ENCODE peak calls at places on chromosomes 16 and 17, in ten cellular contexts. L, O, M, I, J, G, D, Z, Y and N are unnamed samples.

GRCh38 chr17:17376362-17376761 is 73.2 kb downstream of the NT5M start:
- DNase-seq in L (peak), O (no peak), M (no peak), I (peak), J (no peak), G (no peak), D (no peak), Z (peak), Y (no peak), N (no peak)

GRCh38 chr17:42304187-42305030 is 16.1 kb downstream of the STAT5A start:
- DNase-seq in L (no peak), O (no peak), M (no peak), I (no peak), J (no peak), G (no peak), D (no peak), Z (no peak), Y (no peak), N (no peak)

GRCh38 chr17:2889256-2889655 is 93.0 kb downstream of the RAP1GAP2 start:
- DNase-seq in L (no peak), O (no peak), M (no peak), I (no peak), J (no peak), G (no peak), D (no peak), Z (no peak), Y (no peak), N (no peak)

GRCh38 chr16:50430076-50430475 is 61.3 kb upstream of the BRD7 start:
- DNase-seq in L (no peak), O (no peak), M (no peak), I (no peak), J (no peak), G (no peak), D (no peak), Z (no peak), Y (no peak), N (no peak)

GRCh38 chr16:15925631-15926030 is 23.8 kb upstream of the ABCC1 start:
- DNase-seq in L (no peak), O (no peak), M (no peak), I (no peak), J (no peak), G (no peak), D (no peak), Z (no peak), Y (no peak), N (no peak)

GRCh38 chr16:12688972-12689850 is 114.5 kb downstream of the CPPED1 start:
- DNase-seq in L (no peak), O (no peak), M (no peak), I (no peak), J (no peak), G (no peak), D (no peak), Z (no peak), Y (no peak), N (no peak)

GRCh38 chr17:63751806-63752205 is 10.2 kb upstream of the STRADA start:
- DNase-seq in L (peak), O (no peak), M (no peak), I (no peak), J (no peak), G (no peak), D (no peak), Z (no peak), Y (no peak), N (no peak)

GRCh38 chr17:10135539-10136257 is 62.7 kb downstream of the GAS7 start:
- DNase-seq in L (peak), O (no peak), M (no peak), I (no peak), J (peak), G (no peak), D (no peak), Z (peak), Y (no peak), N (no peak)

GRCh38 chr17:2177235-2177811 is 122.4 kb downstream of the HIC1 start:
- DNase-seq in L (no peak), O (no peak), M (no peak), I (no peak), J (no peak), G (no peak), D (no peak), Z (no peak), Y (peak), N (no peak)

DNA sequence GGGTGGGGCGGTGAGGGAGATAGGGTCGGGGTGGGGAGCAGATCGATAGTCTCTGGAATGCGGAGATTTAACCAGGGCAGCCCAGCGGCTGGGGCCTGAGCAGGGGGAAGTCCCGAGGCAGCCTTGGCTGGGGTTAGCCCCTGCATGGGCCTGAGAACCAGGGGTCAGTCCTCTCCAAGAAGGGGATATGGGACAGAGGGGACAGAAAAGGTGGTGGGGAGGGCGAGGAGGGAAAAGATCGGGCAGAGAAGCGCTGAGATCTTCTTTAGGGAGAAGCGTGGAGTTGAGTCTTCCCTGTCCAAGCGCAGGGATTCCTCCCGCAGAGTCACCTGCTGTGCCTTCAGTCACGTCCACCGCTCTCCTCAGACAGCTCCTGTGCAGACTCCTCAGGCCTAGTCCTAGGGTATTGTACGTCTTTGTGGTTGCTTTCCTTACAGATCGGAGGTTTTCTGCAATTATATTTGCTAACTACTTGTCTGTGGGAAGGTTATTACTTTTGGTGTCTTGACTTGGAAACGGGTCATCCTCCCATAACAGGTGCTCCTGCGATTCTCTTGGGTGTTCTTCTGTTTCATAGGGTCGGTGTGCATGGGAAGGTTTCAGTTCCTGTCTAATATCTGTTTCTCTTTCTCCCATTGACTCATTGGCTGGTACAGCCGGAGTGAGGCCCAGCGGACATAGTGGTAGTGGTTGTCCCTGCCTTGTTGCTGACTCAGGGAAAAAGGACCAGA is 952 bp downstream of the CD300A start:
- DNase-seq in L (no peak), O (no peak), M (no peak), I (no peak), J (no peak), G (no peak), D (no peak), Z (peak), Y (no peak), N (no peak)
- H3K4me3 ChIP-seq in L (no peak), O (peak), M (peak), I (no peak), J (no peak), G (peak), D (peak), Z (peak), Y (no peak), N (peak)

DNA sequence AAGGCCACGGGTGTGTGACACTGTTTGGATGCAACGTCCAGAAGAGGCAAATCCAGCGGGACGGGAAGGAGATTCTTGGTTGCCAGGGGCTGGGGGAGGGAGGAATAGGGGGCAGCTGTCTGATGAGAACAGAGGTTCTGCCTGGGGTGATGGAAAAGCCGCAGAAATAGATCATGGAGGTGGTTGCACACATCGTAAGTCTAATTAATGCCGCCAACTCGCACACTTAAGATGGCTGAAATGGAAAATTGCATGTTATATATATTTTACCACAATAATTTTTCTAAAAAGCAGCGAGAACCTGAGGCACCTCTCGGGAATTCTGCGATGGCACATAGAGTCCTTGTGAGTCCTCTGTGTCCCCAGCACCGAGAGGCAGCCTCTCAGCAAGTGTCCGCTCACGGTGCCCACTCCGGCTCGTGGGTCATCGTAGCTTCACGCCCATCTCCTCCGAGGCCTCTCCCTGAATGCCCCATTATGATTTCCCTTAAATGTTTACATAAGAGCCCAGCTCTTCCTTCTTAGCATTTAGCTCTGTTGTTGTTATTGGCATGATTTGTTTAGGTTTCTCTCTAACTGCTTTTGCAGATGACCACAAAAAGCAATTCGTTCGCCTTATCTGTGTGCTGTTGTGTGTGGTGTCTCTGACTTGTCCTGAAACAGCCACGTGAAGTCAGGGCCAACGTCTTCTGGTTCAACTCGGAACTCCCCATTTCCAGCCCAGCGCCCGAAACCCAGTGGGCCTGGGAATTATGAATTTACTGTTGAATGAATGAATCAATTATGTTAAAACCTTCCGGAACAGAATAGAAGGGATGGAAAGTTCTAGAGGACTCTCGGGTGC is 7.7 kb downstream of the WFDC1 start:
- DNase-seq in L (no peak), O (no peak), M (peak), I (no peak), J (no peak), G (no peak), D (no peak), Z (no peak), Y (no peak), N (no peak)
- H3K4me3 ChIP-seq in L (no peak), O (no peak), M (peak), I (no peak), J (no peak), G (no peak), D (peak), Z (no peak), Y (no peak), N (no peak)

GRCh38 chr16:75074920-75075687 is 41.5 kb downstream of the LDHD start:
- DNase-seq in L (peak), O (no peak), M (no peak), I (no peak), J (no peak), G (no peak), D (no peak), Z (peak), Y (no peak), N (no peak)

GRCh38 chr16:75078886-75079285 is 37.7 kb downstream of the LDHD start:
- DNase-seq in L (no peak), O (no peak), M (no peak), I (no peak), J (no peak), G (no peak), D (no peak), Z (no peak), Y (no peak), N (no peak)

GRCh38 chr16:75074415-75074793 is 42.2 kb downstream of the LDHD start:
- DNase-seq in L (no peak), O (no peak), M (no peak), I (no peak), J (no peak), G (no peak), D (no peak), Z (no peak), Y (no peak), N (no peak)

GRCh38 chr16:75073551-75074414 is 42.8 kb downstream of the LDHD start:
- DNase-seq in L (peak), O (no peak), M (no peak), I (no peak), J (no peak), G (no peak), D (no peak), Z (no peak), Y (no peak), N (no peak)

GRCh38 chr16:75075688-75076268 is 40.8 kb downstream of the LDHD start:
- DNase-seq in L (no peak), O (no peak), M (no peak), I (no peak), J (no peak), G (no peak), D (no peak), Z (no peak), Y (no peak), N (no peak)
- H3K4me3 ChIP-seq in L (no peak), O (no peak), M (no peak), I (no peak), J (no peak), G (no peak), D (no peak), Z (no peak), Y (no peak), N (no peak)

GRCh38 chr16:56671706-56672105 is 2.1 kb downstream of the MT1H start:
- DNase-seq in L (no peak), O (no peak), M (no peak), I (no peak), J (no peak), G (no peak), D (no peak), Z (no peak), Y (no peak), N (no peak)

GRCh38 chr16:56669840-56670639 is 426 bp downstream of the MT1H start:
- DNase-seq in L (no peak), O (peak), M (no peak), I (no peak), J (no peak), G (no peak), D (no peak), Z (no peak), Y (no peak), N (no peak)

GRCh38 chr16:56667581-56668571 is at the start of gene MT1G:
- DNase-seq in L (peak), O (peak), M (peak), I (no peak), J (no peak), G (no peak), D (peak), Z (peak), Y (no peak), N (no peak)

GRCh38 chr16:56670640-56670934 is 973 bp downstream of the MT1H start:
- DNase-seq in L (no peak), O (no peak), M (no peak), I (no peak), J (no peak), G (no peak), D (no peak), Z (no peak), Y (no peak), N (no peak)

DNA sequence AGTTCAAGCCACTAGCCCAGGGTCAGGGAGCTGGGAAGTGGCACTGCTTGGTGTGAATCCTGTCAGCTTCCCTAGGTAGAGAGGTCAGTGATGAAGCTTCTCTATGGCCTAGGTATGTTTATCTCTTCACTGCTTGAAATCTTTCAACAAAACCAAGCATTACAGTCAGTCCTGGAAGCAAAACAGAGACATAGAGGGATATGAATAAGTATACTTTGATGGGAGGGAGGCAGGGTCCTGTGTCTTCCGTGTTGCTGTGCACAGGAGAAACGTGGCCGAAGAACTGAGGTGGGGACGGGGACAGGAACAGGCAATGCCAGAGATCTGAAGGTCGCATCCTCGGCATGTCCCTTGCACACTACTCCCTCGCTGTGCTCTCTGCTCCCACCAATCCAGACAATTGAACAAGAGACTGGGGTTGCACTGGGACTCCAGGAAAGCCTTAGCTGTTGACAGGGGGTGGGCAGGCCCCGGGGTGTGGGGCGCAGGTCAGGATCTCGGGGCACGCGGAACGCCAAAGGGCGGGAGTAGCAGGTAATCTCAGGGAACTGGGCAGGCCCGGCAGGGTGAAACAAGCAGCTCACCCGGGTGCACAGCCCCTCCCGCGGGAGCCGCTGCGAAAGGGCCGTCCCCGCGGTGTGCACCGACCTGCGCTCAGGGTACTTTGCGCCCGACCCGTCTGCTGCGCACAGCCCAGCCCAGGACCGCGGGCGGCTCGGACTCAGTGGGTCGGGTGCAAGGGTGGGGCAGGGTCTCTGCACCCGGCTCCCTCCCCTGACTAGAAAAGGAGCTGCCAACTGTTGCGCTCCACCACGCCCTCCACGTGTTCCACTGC is at the start of gene MT1H:
- DNase-seq in L (no peak), O (peak), M (no peak), I (no peak), J (no peak), G (no peak), D (no peak), Z (no peak), Y (no peak), N (no peak)
- H3K4me3 ChIP-seq in L (no peak), O (peak), M (no peak), I (no peak), J (no peak), G (peak), D (peak), Z (no peak), Y (no peak), N (no peak)

DNA sequence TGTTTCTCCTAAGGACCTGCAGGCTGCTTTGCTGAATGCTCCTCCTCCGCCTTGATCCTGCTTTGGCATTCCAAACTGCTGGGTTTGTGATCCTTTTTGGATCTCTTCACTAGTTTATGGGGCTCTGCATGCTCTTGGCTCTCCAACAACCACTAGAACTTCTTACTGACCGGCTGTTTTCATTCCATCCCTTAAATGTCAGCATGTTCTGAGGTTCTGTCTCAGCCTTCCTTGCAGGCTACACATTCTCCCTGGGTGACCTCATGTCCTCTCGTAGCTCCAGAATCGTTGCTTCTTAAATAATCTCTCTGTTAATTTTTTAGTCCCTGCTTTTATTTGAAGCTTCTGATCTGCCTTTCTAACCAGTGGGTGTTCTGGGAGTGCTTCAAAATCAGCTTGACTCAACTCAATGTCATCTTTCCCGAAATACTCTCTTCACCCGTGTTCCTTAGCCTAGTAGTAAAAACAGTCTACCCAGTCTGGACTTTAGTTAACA is 119.0 kb upstream of the HS3ST2 start:
- DNase-seq in L (peak), O (no peak), M (peak), I (no peak), J (no peak), G (no peak), D (no peak), Z (no peak), Y (peak), N (no peak)
- H3K4me3 ChIP-seq in L (no peak), O (no peak), M (peak), I (no peak), J (no peak), G (no peak), D (no peak), Z (no peak), Y (no peak), N (no peak)